ENCODE peak calls at places on chromosomes 6 and 20, in seven cellular contexts. E, Z, K, F, P, J and I are unnamed samples.

GRCh38 chr6:20252311-20252710 is 40.0 kb upstream of the MBOAT1 start:
- DNase-seq in K (no peak), P (no peak), J (no peak), F (no peak), E (no peak), Z (no peak), I (no peak)

GRCh38 chr6:71388846-71389543 is 100.4 kb downstream of the OGFRL1 start:
- DNase-seq in Z (no peak), F (no peak), J (no peak), P (no peak), E (no peak), K (no peak), I (no peak)

GRCh38 chr6:7707787-7708186 is 18.1 kb upstream of the BMP6 start:
- DNase-seq in F (no peak), P (no peak), Z (no peak), E (no peak), J (peak; percentile 44), K (no peak), I (no peak)

GRCh38 chr6:25257686-25258348 is 21.4 kb upstream of the CARMIL1 start:
- DNase-seq in F (no peak), K (no peak), E (no peak), P (no peak), J (peak; percentile 27), Z (no peak), I (no peak)

GRCh38 chr6:144265390-144265789 is 19.7 kb upstream of the UTRN start:
- DNase-seq in J (peak; percentile 45), F (peak; percentile 21), K (peak; percentile 66), E (no peak), Z (peak; percentile 28), P (peak; percentile 51), I (no peak)

GRCh38 chr6:99297006-99297405 is 52.5 kb downstream of the FAXC start:
- DNase-seq in E (no peak), Z (no peak), P (no peak), F (no peak), J (no peak), K (no peak), I (peak; percentile 54)

GRCh38 chr6:85680388-85680787 is 37.7 kb upstream of the SYNCRIP start:
- DNase-seq in Z (no peak), P (no peak), F (no peak), J (no peak), E (no peak), K (no peak), I (no peak)

GRCh38 chr20:56393133-56393472 is 658 bp downstream of the CSTF1 start:
- DNase-seq in E (no peak), Z (no peak), F (no peak), K (no peak), J (no peak), P (no peak), I (no peak)

GRCh38 chr6:159557046-159557445 is 136.0 kb downstream of the SOD2 start:
- DNase-seq in K (no peak), Z (no peak), F (no peak), J (no peak), E (no peak), P (no peak), I (no peak)

GRCh38 chr6:309947-310346 is 17.7 kb downstream of the DUSP22 start:
- DNase-seq in F (no peak), Z (no peak), J (no peak), K (no peak), E (no peak), P (no peak), I (no peak)

GRCh38 chr20:62804021-62804631 is 509 bp upstream of the OGFR start:
- DNase-seq in E (no peak), Z (no peak), P (no peak), F (no peak), J (no peak), K (no peak), I (no peak)

GRCh38 chr6:155882527-155883333 is 427.1 kb upstream of the NOX3 start:
- DNase-seq in E (no peak), K (no peak), P (peak; percentile 17), Z (peak; percentile 15), F (no peak), J (no peak), I (no peak)

GRCh38 chr6:77264970-77265369 is 198.3 kb downstream of the HTR1B start:
- DNase-seq in P (no peak), Z (no peak), F (no peak), J (no peak), K (peak; percentile 37), E (no peak), I (no peak)
- TF ChIP-seq CTCF in P (no peak), Z (no peak), F (peak; percentile 10), J (no peak), K (peak; percentile 72), E (no peak), I (peak; percentile 37)

GRCh38 chr6:168737481-168737880 is 296.5 kb downstream of the SMOC2 start:
- DNase-seq in F (no peak), J (no peak), E (no peak), P (no peak), Z (no peak), K (no peak), I (no peak)
- TF ChIP-seq CTCF in F (no peak), J (no peak), E (no peak), P (no peak), Z (no peak), K (peak; percentile 45), I (no peak)

GRCh38 chr6:31546339-31546961 is at the start of gene ATP6V1G2:
- DNase-seq in K (peak; percentile 99), F (peak; percentile 87), P (peak; percentile 97), J (peak; percentile 91), E (peak; percentile 89), Z (peak; percentile 85), I (peak; percentile 99)

GRCh38 chr6:31547727-31548422 is 467 bp downstream of the NFKBIL1 start:
- DNase-seq in E (no peak), K (no peak), F (no peak), Z (no peak), J (no peak), P (no peak), I (no peak)

GRCh38 chr6:31545291-31545690 is 1.1 kb downstream of the ATP6V1G2 start:
- DNase-seq in P (no peak), J (no peak), K (no peak), F (no peak), E (no peak), Z (no peak), I (peak; percentile 81)

GRCh38 chr6:31548423-31548873 is 1.0 kb downstream of the NFKBIL1 start:
- DNase-seq in Z (no peak), F (no peak), J (no peak), E (no peak), K (no peak), P (no peak), I (no peak)

GRCh38 chr6:31546962-31547726 is at the start of gene NFKBIL1:
- DNase-seq in F (peak; percentile 67), K (peak; percentile 97), E (peak; percentile 79), Z (peak; percentile 92), J (peak; percentile 98), P (peak; percentile 99), I (peak; percentile 99)
- TF ChIP-seq CTCF in F (no peak), K (no peak), E (peak; percentile 7), Z (no peak), J (no peak), P (no peak), I (no peak)

DNA sequence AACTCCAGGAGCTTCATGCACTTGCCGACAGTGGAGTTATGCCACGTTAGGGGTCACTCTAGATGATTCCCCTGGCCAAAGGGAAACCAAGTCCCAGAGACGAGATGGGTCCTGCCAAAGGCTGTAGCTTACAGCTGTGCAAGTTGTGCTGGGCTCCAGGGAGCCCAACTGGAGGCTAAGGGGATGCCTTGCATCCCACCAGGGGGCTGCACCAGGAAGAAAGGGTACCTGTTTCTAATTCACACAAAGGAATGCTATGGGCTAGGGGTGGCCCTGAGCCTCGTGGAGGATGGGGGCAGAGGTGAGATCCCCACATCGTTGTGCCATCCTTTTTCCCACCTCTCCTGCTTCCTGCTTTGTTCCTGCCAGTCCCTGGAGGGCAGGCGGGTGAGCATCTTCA is 23.7 kb upstream of the SCRT2 start:
- DNase-seq in Z (no peak), P (no peak), F (no peak), K (no peak), E (no peak), J (no peak), I (no peak)
- TF ChIP-seq CTCF in Z (no peak), P (no peak), F (no peak), K (no peak), E (no peak), J (no peak), I (no peak)

GRCh38 chr6:63573140-63573898 is 1.0 kb downstream of the LOC128125822 start:
- DNase-seq in J (peak; percentile 70), F (peak; percentile 66), E (peak; percentile 46), Z (peak; percentile 87), K (peak; percentile 94), P (peak; percentile 72), I (peak; percentile 87)

GRCh38 chr6:63571883-63572732 is at the start of the genes LOC128125822 and PTP4A1:
- DNase-seq in E (peak; percentile 93), P (peak; percentile 98), F (peak; percentile 98), J (peak; percentile 97), K (peak; percentile 98), Z (peak; percentile 99), I (peak; percentile 97)

GRCh38 chr6:63572733-63573139 is 456 bp downstream of the LOC128125822 start:
- DNase-seq in J (peak; percentile 6), F (no peak), E (no peak), P (no peak), K (no peak), Z (no peak), I (no peak)

GRCh38 chr6:63574554-63574900 is 2.2 kb downstream of the LOC128125822 start:
- DNase-seq in J (no peak), E (no peak), P (no peak), K (no peak), F (no peak), Z (no peak), I (no peak)

GRCh38 chr6:63573899-63574553 is 1.7 kb downstream of the LOC128125822 start:
- DNase-seq in F (peak; percentile 42), K (peak; percentile 42), J (peak; percentile 52), Z (peak; percentile 29), E (peak; percentile 45), P (peak; percentile 68), I (peak; percentile 62)
- TF ChIP-seq CTCF in F (peak; percentile 67), K (peak; percentile 86), J (peak; percentile 62), Z (peak; percentile 67), E (peak; percentile 82), P (peak; percentile 64), I (peak; percentile 54)